ENCODE peak calls at places on chromosomes 13 and 19, in six cellular contexts. N is mammary epithelial cell, E is GM23248, W is OCI-LY7, H is IMR-90, B is PC-3. C is an unnamed sample.

GRCh38 chr19:5990289-5990797 is 12.4 kb upstream of the RANBP3 start:
- DNase-seq in N (no peak), E (peak), W (no peak), H (no peak), B (peak), C (no peak)

GRCh38 chr13:35789335-35790166 is 313.1 kb upstream of the MAB21L1 start:
- DNase-seq in N (peak), E (peak), W (peak), H (peak), B (peak), C (peak)

GRCh38 chr19:33819496-33819874 is 22.8 kb downstream of the KCTD15 start:
- DNase-seq in N (no peak), E (no peak), W (no peak), H (no peak), B (no peak), C (no peak)

GRCh38 chr13:48151343-48151742 is 56.4 kb upstream of the MED4 start:
- DNase-seq in N (no peak), E (no peak), W (no peak), H (no peak), B (no peak), C (no peak)

GRCh38 chr13:98947925-98948324 is 29.9 kb downstream of the DOCK9 start:
- DNase-seq in N (no peak), E (no peak), W (no peak), H (no peak), B (no peak), C (peak)

GRCh38 chr19:2282062-2282861 is at the start of gene PEAK3:
- DNase-seq in N (no peak), E (peak), W (no peak), H (peak), B (no peak), C (peak)

GRCh38 chr13:60431108-60431700 is 34.2 kb downstream of the TDRD3 start:
- DNase-seq in N (peak), E (peak), W (peak), H (peak), B (peak), C (peak)

GRCh38 chr13:111282997-111283396 is 37.4 kb upstream of the TEX29 start:
- DNase-seq in N (no peak), E (no peak), W (no peak), H (no peak), B (no peak), C (no peak)

GRCh38 chr13:44759723-44760360 is 183.7 kb upstream of the TSC22D1 start:
- DNase-seq in N (peak), E (no peak), W (no peak), H (peak), B (peak), C (no peak)
- H2AFZ ChIP-seq in N (peak), E (peak), W (no peak), H (peak), B (peak), C (peak)

DNA sequence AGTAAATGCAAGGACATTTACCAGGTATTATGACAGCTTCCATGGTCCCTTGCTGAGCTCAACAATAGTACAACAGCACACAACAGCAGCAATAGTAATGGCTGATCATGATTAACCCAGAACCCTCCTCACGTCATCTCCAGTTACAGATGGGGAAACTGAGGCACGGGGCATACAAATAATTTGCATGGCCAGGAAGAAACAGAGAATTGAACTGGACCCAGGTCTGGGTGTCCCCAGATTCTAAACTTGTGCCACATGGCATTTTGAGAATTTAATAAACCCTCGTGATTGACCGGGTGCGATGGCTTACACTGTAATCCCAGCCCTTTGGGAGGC is 7.2 kb downstream of the MAST3 start:
- DNase-seq in N (no peak), E (no peak), W (no peak), H (no peak), B (no peak), C (no peak)
- H2AFZ ChIP-seq in N (peak), E (peak), W (no peak), H (peak), B (peak), C (peak)

GRCh38 chr19:45058622-45059159 is 17.6 kb downstream of the ZNF296 start:
- DNase-seq in N (no peak), E (no peak), W (no peak), H (no peak), B (no peak), C (no peak)
- H2AFZ ChIP-seq in N (no peak), E (no peak), W (no peak), H (no peak), B (no peak), C (no peak)

DNA sequence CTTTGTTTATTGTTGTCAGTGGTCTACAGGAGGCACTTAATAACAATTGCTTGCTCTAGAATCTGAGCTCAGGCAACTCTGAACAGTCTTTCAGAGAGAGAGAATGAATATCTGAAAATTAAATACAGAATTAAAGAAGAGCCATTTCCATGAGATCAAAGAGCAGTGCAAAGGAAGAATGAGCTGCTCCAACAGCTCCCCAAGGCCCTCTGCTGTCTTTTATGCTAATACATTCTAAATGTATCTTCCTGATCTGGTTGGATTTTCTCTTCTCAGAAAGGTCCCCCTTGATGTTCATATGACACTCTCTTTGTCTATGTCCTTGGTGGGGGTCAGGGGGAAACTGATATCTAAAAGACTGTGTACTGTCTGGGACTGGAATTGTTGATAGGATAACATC is 1029.6 kb downstream of the PCDH9 start:
- DNase-seq in N (no peak), E (no peak), W (peak), H (no peak), B (no peak), C (no peak)
- H2AFZ ChIP-seq in N (no peak), E (no peak), W (peak), H (no peak), B (no peak), C (no peak)

DNA sequence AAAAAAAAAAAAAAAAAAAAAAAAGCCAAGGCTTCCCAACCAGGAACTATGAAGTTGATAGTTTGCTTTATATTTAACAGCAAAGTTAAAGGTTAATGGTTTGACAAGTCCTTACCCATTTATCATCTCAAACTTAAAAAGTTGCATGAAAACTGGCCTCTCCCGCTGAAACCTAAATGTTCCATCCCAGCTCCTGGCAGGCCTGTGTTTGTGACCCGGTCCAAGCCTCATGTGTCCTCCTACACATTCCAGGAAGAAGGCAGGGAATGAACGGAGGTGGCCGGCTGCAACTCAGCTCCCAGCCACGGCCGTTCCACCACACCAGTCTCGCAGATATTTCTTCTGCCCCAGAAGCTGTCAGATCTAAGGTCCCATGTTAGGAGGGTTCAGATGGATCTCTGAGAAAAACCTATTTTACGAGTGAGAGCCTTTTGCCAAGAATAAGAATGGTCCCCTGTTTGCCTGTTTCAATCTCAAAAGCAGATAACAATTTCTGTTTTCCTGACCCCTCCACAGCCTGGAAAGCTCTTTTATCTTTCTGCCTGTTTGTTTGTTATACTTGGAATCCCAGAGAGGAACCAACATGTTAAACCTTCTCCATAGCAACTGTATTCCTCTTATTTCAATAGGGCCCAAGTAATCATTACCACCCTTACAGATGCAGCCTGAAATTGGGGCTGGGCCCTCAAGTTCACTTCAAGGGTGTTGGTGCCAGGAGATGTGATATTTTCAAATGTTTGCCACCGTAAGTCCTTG is 56.5 kb downstream of the KCTD12 start:
- DNase-seq in N (no peak), E (peak), W (no peak), H (no peak), B (no peak), C (peak)
- H2AFZ ChIP-seq in N (peak), E (peak), W (no peak), H (peak), B (no peak), C (peak)

GRCh38 chr13:75801388-75801787 is 165.3 kb downstream of the LMO7 start:
- DNase-seq in N (no peak), E (no peak), W (no peak), H (no peak), B (no peak), C (no peak)

GRCh38 chr13:75803175-75803611 is 167.1 kb downstream of the LMO7 start:
- DNase-seq in N (no peak), E (no peak), W (peak), H (no peak), B (no peak), C (peak)

GRCh38 chr13:75800545-75800944 is 164.4 kb downstream of the LMO7 start:
- DNase-seq in N (no peak), E (no peak), W (no peak), H (no peak), B (no peak), C (no peak)

GRCh38 chr13:75803982-75804381 is 167.9 kb downstream of the LMO7 start:
- DNase-seq in N (no peak), E (no peak), W (no peak), H (no peak), B (no peak), C (no peak)

DNA sequence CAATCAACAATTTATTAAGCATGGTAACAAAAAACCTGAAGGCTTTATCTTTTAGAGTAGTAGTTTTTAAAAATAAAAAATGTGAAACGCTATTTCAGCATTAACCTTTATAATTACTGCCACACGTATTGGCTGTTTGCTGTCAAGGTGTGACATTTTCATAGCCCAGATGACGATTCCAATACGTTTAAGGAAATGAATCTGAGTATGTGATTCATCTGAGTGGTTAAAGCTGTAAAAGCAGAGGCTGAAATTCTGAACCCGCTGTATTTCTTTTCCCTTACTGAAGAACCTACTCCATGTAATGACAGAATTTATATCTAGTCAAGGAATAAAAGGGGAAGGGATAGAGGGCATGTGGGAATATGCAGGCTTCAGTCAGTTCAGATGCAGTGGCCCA is 166.0 kb downstream of the LMO7 start:
- DNase-seq in N (no peak), E (no peak), W (no peak), H (no peak), B (no peak), C (no peak)
- H2AFZ ChIP-seq in N (no peak), E (no peak), W (no peak), H (no peak), B (no peak), C (no peak)

DNA sequence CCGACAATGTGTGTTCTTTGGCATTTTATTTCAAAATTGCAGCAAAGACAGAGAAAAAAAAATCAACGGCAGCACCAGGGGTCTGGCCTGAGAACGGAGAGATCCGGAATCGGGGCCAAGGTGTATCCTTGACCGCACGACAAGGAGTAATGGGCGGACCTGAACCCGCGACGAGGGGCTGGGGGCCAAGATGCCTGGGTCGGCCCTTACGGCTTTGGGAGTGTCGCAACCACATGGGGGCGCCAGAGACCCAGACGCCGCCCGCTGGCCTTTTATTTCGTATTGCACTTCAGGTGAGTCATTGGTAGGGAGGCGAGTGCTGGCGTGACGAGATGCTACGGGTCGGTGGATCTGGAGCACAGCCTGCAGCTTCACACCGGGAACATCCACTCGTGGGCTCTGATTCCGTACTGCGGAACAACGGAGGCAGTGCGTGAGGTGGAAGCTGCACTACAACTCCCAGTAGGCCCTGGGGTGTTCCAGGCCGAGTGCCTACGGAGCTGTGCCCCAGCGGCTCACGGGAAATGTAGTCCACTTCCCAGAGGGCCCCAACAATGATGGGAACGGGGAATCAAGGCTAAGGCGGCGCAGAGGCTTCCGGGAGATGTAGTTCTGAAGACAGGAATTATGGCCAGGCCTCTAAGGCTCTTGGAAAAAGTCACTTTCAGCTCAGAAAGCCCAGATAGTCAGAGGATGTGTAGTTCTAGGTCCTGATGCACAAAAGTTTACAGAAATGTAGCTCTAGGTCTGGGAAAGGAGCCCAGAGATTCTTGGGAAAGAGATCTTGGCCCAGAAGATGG is 15.6 kb downstream of the BCAT2 start:
- DNase-seq in N (peak), E (peak), W (peak), H (peak), B (peak), C (peak)
- H2AFZ ChIP-seq in N (peak), E (peak), W (peak), H (peak), B (peak), C (peak)

C was measured in endothelial cell of umbilical vein.